ENCODE peak calls at places on chromosomes 4 and X, in eight cellular contexts. F is ovary; H is RPMI7951; I is GM03348; V is testis; U is NCI-H446; Q is activated naive CD4-positive, alpha-beta T cell treated with anti-CD3 and anti-CD28 coated beads for 36 hours; K is activated CD8-positive, alpha-beta T cell treated with anti-CD3 and anti-CD28 coated beads, Interleukin-2, amount 10 ng/mL, durations not matched to agents 7 days and 5 days. P is an unnamed sample.

GRCh38 chrX:41116948-41117347 is 31.7 kb downstream of the USP9X start:
- DNase-seq in V (no peak), H (no peak), I (no peak), K (peak), U (no peak), F (no peak), Q (peak), P (peak)

GRCh38 chr4:27168783-27169182 is 308.1 kb downstream of the STIM2 start:
- DNase-seq in Q (no peak), F (no peak), I (no peak), U (no peak), H (no peak), V (no peak), K (no peak), P (no peak)

GRCh38 chr4:41373221-41373620 is 116.5 kb downstream of the UCHL1 start:
- DNase-seq in Q (no peak), H (no peak), V (no peak), K (no peak), U (no peak), I (no peak), F (no peak), P (no peak)

GRCh38 chr4:81724925-81725329 is 253.2 kb upstream of the RASGEF1B start:
- DNase-seq in V (peak), K (peak), F (no peak), U (no peak), H (no peak), Q (peak), I (no peak), P (peak)

GRCh38 chr4:137952116-137952515 is 290.0 kb downstream of the SLC7A11 start:
- DNase-seq in H (no peak), U (no peak), Q (no peak), V (no peak), F (no peak), K (no peak), I (peak), P (no peak)

GRCh38 chrX:147226801-147227200 is 412.3 kb upstream of the CXorf51A start:
- DNase-seq in F (no peak), U (no peak), H (no peak), K (no peak), I (no peak), Q (no peak), V (no peak), P (no peak)

GRCh38 chr4:139940600-139940999 is 213.4 kb downstream of the MAML3 start:
- DNase-seq in U (no peak), K (no peak), V (no peak), Q (no peak), H (no peak), F (no peak), I (peak), P (no peak)

GRCh38 chrX:153974003-153974725 is 1.6 kb downstream of the TMEM187 start:
- DNase-seq in V (no peak), U (no peak), F (peak), Q (no peak), H (no peak), I (no peak), K (no peak), P (no peak)

GRCh38 chr4:151691639-151692442 is 69.0 kb downstream of the GATB start:
- DNase-seq in U (no peak), H (no peak), I (no peak), Q (no peak), K (no peak), V (no peak), F (no peak), P (no peak)

GRCh38 chr4:41069268-41069667 is 145.1 kb downstream of the APBB2 start:
- DNase-seq in K (no peak), F (no peak), H (peak), Q (no peak), V (no peak), I (no peak), U (no peak), P (no peak)